ENCODE peak calls at places on chromosomes 13 and 19, in seven cellular contexts. K, R, Y, U, J, D and E are unnamed samples.

GRCh38 chr19:47247308-47247990 is 8.9 kb upstream of the CCDC9 start:
- DNase-seq in K (peak), R (no peak), Y (peak), U (peak), J (peak), D (peak), E (peak)

GRCh38 chr13:79918620-79919019 is 422.3 kb downstream of the SPRY2 start:
- DNase-seq in K (no peak), R (no peak), Y (peak), U (no peak), J (no peak), D (no peak), E (no peak)

GRCh38 chr13:40146586-40147240 is 491.3 kb downstream of the COG6 start:
- DNase-seq in K (no peak), R (no peak), Y (no peak), U (peak), J (peak), D (no peak), E (no peak)

GRCh38 chr19:23116802-23117571 is at the start of gene ZNF730:
- DNase-seq in K (peak), R (peak), Y (peak), U (peak), J (peak), D (no peak), E (peak)

GRCh38 chr13:93218583-93218982 is 8.0 kb upstream of the GPC6 start:
- DNase-seq in K (no peak), R (no peak), Y (peak), U (no peak), J (no peak), D (no peak), E (no peak)

GRCh38 chr19:35144600-35145436 is 1.8 kb downstream of the FXYD7 start:
- DNase-seq in K (no peak), R (no peak), Y (no peak), U (peak), J (no peak), D (no peak), E (no peak)

GRCh38 chr19:6060600-6061391 is 49.5 kb downstream of the RFX2 start:
- DNase-seq in K (no peak), R (no peak), Y (peak), U (no peak), J (no peak), D (no peak), E (no peak)

GRCh38 chr13:112791662-112792440 is 102.0 kb downstream of the ATP11A start:
- DNase-seq in K (no peak), R (no peak), Y (no peak), U (no peak), J (no peak), D (peak), E (no peak)

GRCh38 chr19:16896098-16896912 is 7.5 kb downstream of the F2RL3 start:
- DNase-seq in K (no peak), R (no peak), Y (no peak), U (no peak), J (no peak), D (no peak), E (no peak)

GRCh38 chr19:41226053-41226873 is 7.2 kb downstream of the AXL start:
- DNase-seq in K (peak), R (peak), Y (peak), U (no peak), J (no peak), D (peak), E (peak)

GRCh38 chr13:112902669-112903068 is 66.3 kb upstream of the MCF2L start:
- DNase-seq in K (no peak), R (no peak), Y (no peak), U (no peak), J (no peak), D (no peak), E (no peak)

GRCh38 chr13:27131202-27131623 is 40.4 kb downstream of the USP12 start:
- DNase-seq in K (no peak), R (no peak), Y (peak), U (no peak), J (no peak), D (no peak), E (no peak)

GRCh38 chr13:109163052-109163413 is 533.6 kb downstream of the MYO16 start:
- DNase-seq in K (no peak), R (no peak), Y (no peak), U (no peak), J (no peak), D (no peak), E (no peak)

GRCh38 chr13:62631124-62631523 is 1215.5 kb upstream of the PCDH20 start:
- DNase-seq in K (no peak), R (no peak), Y (no peak), U (no peak), J (no peak), D (no peak), E (no peak)

GRCh38 chr19:1042689-1043511 is 3.0 kb downstream of the ABCA7 start:
- DNase-seq in K (no peak), R (no peak), Y (peak), U (peak), J (peak), D (no peak), E (peak)

GRCh38 chr13:30017880-30018279 is 167.5 kb upstream of the UBL3 start:
- DNase-seq in K (no peak), R (no peak), Y (no peak), U (no peak), J (no peak), D (no peak), E (no peak)

GRCh38 chr19:46076031-46076880 is 35.5 kb upstream of the IGFL4 start:
- DNase-seq in K (no peak), R (no peak), Y (no peak), U (no peak), J (no peak), D (no peak), E (no peak)

GRCh38 chr19:46460981-46461380 is 10.4 kb downstream of the PNMA8A start:
- DNase-seq in K (no peak), R (no peak), Y (no peak), U (no peak), J (no peak), D (no peak), E (no peak)

GRCh38 chr13:111474136-111475002 is 153.9 kb downstream of the TEX29 start:
- DNase-seq in K (peak), R (peak), Y (peak), U (peak), J (peak), D (no peak), E (peak)

GRCh38 chr13:99028890-99029289 is 51.0 kb upstream of the DOCK9 start:
- DNase-seq in K (no peak), R (no peak), Y (no peak), U (no peak), J (no peak), D (no peak), E (no peak)